ENCODE peak calls at places on chromosomes 13 and 19, in eight cellular contexts. One of them, this sample, is unnamed.

GRCh38 chr13:42102961-42103688 is 54.7 kb downstream of the DGKH start:
- DNase-seq in uterus: no peak
- DNase-seq in neural progenitor cell: no peak
- DNase-seq in HCT116: no peak
- DNase-seq in neural crest cell: no peak
- DNase-seq in fibroblast of the aortic adventitia: peak
- DNase-seq in bronchial epithelial cell: peak
- DNase-seq in AG10803: peak
- DNase-seq in this sample: no peak

GRCh38 chr13:38979891-38980627 is 10.6 kb downstream of the STOML3 start:
- DNase-seq in uterus: peak
- DNase-seq in neural progenitor cell: peak
- DNase-seq in HCT116: no peak
- DNase-seq in neural crest cell: peak
- DNase-seq in fibroblast of the aortic adventitia: peak
- DNase-seq in bronchial epithelial cell: no peak
- DNase-seq in AG10803: peak
- DNase-seq in this sample: no peak

GRCh38 chr19:12843999-12844732 is 5.9 kb downstream of the MAST1 start:
- DNase-seq in uterus: no peak
- DNase-seq in neural progenitor cell: no peak
- DNase-seq in HCT116: no peak
- DNase-seq in neural crest cell: no peak
- DNase-seq in fibroblast of the aortic adventitia: no peak
- DNase-seq in bronchial epithelial cell: no peak
- DNase-seq in AG10803: no peak
- DNase-seq in this sample: no peak

GRCh38 chr19:10292789-10293636 is 3.3 kb downstream of the ICAM5 start:
- DNase-seq in uterus: no peak
- DNase-seq in neural progenitor cell: peak
- DNase-seq in HCT116: no peak
- DNase-seq in neural crest cell: no peak
- DNase-seq in fibroblast of the aortic adventitia: no peak
- DNase-seq in bronchial epithelial cell: no peak
- DNase-seq in AG10803: no peak
- DNase-seq in this sample: no peak

GRCh38 chr13:111385182-111385857 is 64.9 kb downstream of the TEX29 start:
- DNase-seq in uterus: no peak
- DNase-seq in neural progenitor cell: no peak
- DNase-seq in HCT116: no peak
- DNase-seq in neural crest cell: no peak
- DNase-seq in fibroblast of the aortic adventitia: no peak
- DNase-seq in bronchial epithelial cell: no peak
- DNase-seq in AG10803: no peak
- DNase-seq in this sample: peak

GRCh38 chr13:105587786-105588185 is 947.7 kb downstream of the EFNB2 start:
- DNase-seq in uterus: no peak
- DNase-seq in neural progenitor cell: no peak
- DNase-seq in HCT116: peak
- DNase-seq in neural crest cell: no peak
- DNase-seq in fibroblast of the aortic adventitia: no peak
- DNase-seq in bronchial epithelial cell: peak
- DNase-seq in AG10803: no peak
- DNase-seq in this sample: no peak

GRCh38 chr19:29155683-29156082 is 57.3 kb downstream of the UQCRFS1 start:
- DNase-seq in uterus: no peak
- DNase-seq in neural progenitor cell: no peak
- DNase-seq in HCT116: no peak
- DNase-seq in neural crest cell: no peak
- DNase-seq in fibroblast of the aortic adventitia: no peak
- DNase-seq in bronchial epithelial cell: no peak
- DNase-seq in AG10803: no peak
- DNase-seq in this sample: no peak

GRCh38 chr19:33436360-33437345 is 63.1 kb downstream of the CEBPG start:
- DNase-seq in uterus: no peak
- DNase-seq in neural progenitor cell: no peak
- DNase-seq in HCT116: no peak
- DNase-seq in neural crest cell: no peak
- DNase-seq in fibroblast of the aortic adventitia: no peak
- DNase-seq in bronchial epithelial cell: no peak
- DNase-seq in AG10803: no peak
- DNase-seq in this sample: no peak

GRCh38 chr13:67410645-67411044 is 180.5 kb upstream of the PCDH9 start:
- DNase-seq in uterus: no peak
- DNase-seq in neural progenitor cell: peak
- DNase-seq in HCT116: no peak
- DNase-seq in neural crest cell: no peak
- DNase-seq in fibroblast of the aortic adventitia: no peak
- DNase-seq in bronchial epithelial cell: no peak
- DNase-seq in AG10803: no peak
- DNase-seq in this sample: no peak

GRCh38 chr19:1811942-1812425 is at the start of gene ATP8B3:
- DNase-seq in uterus: no peak
- DNase-seq in neural progenitor cell: no peak
- DNase-seq in HCT116: no peak
- DNase-seq in neural crest cell: no peak
- DNase-seq in fibroblast of the aortic adventitia: no peak
- DNase-seq in bronchial epithelial cell: no peak
- DNase-seq in AG10803: no peak
- DNase-seq in this sample: no peak

GRCh38 chr19:8302734-8303133 is 5.4 kb downstream of the CD320 start:
- DNase-seq in uterus: no peak
- DNase-seq in neural progenitor cell: no peak
- DNase-seq in HCT116: no peak
- DNase-seq in neural crest cell: peak
- DNase-seq in fibroblast of the aortic adventitia: no peak
- DNase-seq in bronchial epithelial cell: no peak
- DNase-seq in AG10803: no peak
- DNase-seq in this sample: no peak

GRCh38 chr19:1904385-1905070 is 671 bp upstream of the ADAT3 start:
- DNase-seq in uterus: peak
- DNase-seq in neural progenitor cell: peak
- DNase-seq in HCT116: no peak
- DNase-seq in neural crest cell: no peak
- DNase-seq in fibroblast of the aortic adventitia: peak
- DNase-seq in bronchial epithelial cell: peak
- DNase-seq in AG10803: no peak
- DNase-seq in this sample: no peak

GRCh38 chr19:13430790-13431582 is 75.3 kb downstream of the CACNA1A start:
- DNase-seq in uterus: no peak
- DNase-seq in neural progenitor cell: peak
- DNase-seq in HCT116: peak
- DNase-seq in neural crest cell: peak
- DNase-seq in fibroblast of the aortic adventitia: peak
- DNase-seq in bronchial epithelial cell: peak
- DNase-seq in AG10803: peak
- DNase-seq in this sample: peak

GRCh38 chr19:29941828-29942403 is at the start of gene URI1:
- DNase-seq in uterus: peak
- DNase-seq in neural progenitor cell: peak
- DNase-seq in HCT116: peak
- DNase-seq in neural crest cell: peak
- DNase-seq in fibroblast of the aortic adventitia: peak
- DNase-seq in bronchial epithelial cell: peak
- DNase-seq in AG10803: peak
- DNase-seq in this sample: peak

GRCh38 chr19:23823952-23824389 is 65.3 kb upstream of the ZNF681 start:
- DNase-seq in uterus: no peak
- DNase-seq in neural progenitor cell: peak
- DNase-seq in HCT116: no peak
- DNase-seq in neural crest cell: no peak
- DNase-seq in fibroblast of the aortic adventitia: no peak
- DNase-seq in bronchial epithelial cell: peak
- DNase-seq in AG10803: no peak
- DNase-seq in this sample: no peak

GRCh38 chr13:72693832-72694231 is 33.6 kb downstream of the MZT1 start:
- DNase-seq in uterus: no peak
- DNase-seq in neural progenitor cell: no peak
- DNase-seq in HCT116: no peak
- DNase-seq in neural crest cell: no peak
- DNase-seq in fibroblast of the aortic adventitia: no peak
- DNase-seq in bronchial epithelial cell: no peak
- DNase-seq in AG10803: no peak
- DNase-seq in this sample: no peak

GRCh38 chr13:33789757-33790156 is 28.2 kb upstream of the RFC3 start:
- DNase-seq in uterus: no peak
- DNase-seq in neural progenitor cell: no peak
- DNase-seq in HCT116: no peak
- DNase-seq in neural crest cell: no peak
- DNase-seq in fibroblast of the aortic adventitia: no peak
- DNase-seq in bronchial epithelial cell: no peak
- DNase-seq in AG10803: no peak
- DNase-seq in this sample: no peak

GRCh38 chr13:72201726-72202125 is 334.7 kb upstream of the DACH1 start:
- DNase-seq in uterus: no peak
- DNase-seq in neural progenitor cell: no peak
- DNase-seq in HCT116: no peak
- DNase-seq in neural crest cell: no peak
- DNase-seq in fibroblast of the aortic adventitia: no peak
- DNase-seq in bronchial epithelial cell: no peak
- DNase-seq in AG10803: no peak
- DNase-seq in this sample: no peak

GRCh38 chr13:36421447-36421846 is 10.8 kb upstream of the CCNA1 start:
- DNase-seq in uterus: no peak
- DNase-seq in neural progenitor cell: no peak
- DNase-seq in HCT116: no peak
- DNase-seq in neural crest cell: no peak
- DNase-seq in fibroblast of the aortic adventitia: peak
- DNase-seq in bronchial epithelial cell: peak
- DNase-seq in AG10803: peak
- DNase-seq in this sample: no peak

GRCh38 chr13:75550159-75550567 is 572 bp downstream of the UCHL3 start:
- DNase-seq in uterus: peak
- DNase-seq in neural progenitor cell: peak
- DNase-seq in HCT116: peak
- DNase-seq in neural crest cell: no peak
- DNase-seq in fibroblast of the aortic adventitia: peak
- DNase-seq in bronchial epithelial cell: peak
- DNase-seq in AG10803: peak
- DNase-seq in this sample: peak

GRCh38 chr13:44578064-44578394 is 1.9 kb upstream of the TSC22D1 start:
- DNase-seq in uterus: no peak
- DNase-seq in neural progenitor cell: no peak
- DNase-seq in HCT116: no peak
- DNase-seq in neural crest cell: no peak
- DNase-seq in fibroblast of the aortic adventitia: peak
- DNase-seq in bronchial epithelial cell: peak
- DNase-seq in AG10803: peak
- DNase-seq in this sample: no peak

GRCh38 chr13:114017028-114017630 is 43.3 kb upstream of the C13orf46 start:
- DNase-seq in uterus: no peak
- DNase-seq in neural progenitor cell: peak
- DNase-seq in HCT116: no peak
- DNase-seq in neural crest cell: no peak
- DNase-seq in fibroblast of the aortic adventitia: peak
- DNase-seq in bronchial epithelial cell: no peak
- DNase-seq in AG10803: peak
- DNase-seq in this sample: no peak
- TF ChIP-seq CTCF in uterus: no peak
- TF ChIP-seq CTCF in neural progenitor cell: peak
- TF ChIP-seq CTCF in HCT116: peak
- TF ChIP-seq CTCF in neural crest cell: peak
- TF ChIP-seq CTCF in fibroblast of the aortic adventitia: peak
- TF ChIP-seq CTCF in bronchial epithelial cell: no peak
- TF ChIP-seq CTCF in AG10803: peak
- TF ChIP-seq CTCF in this sample: no peak

GRCh38 chr19:6125571-6125989 is 9.9 kb upstream of the ACSBG2 start:
- DNase-seq in uterus: peak
- DNase-seq in neural progenitor cell: peak
- DNase-seq in HCT116: peak
- DNase-seq in neural crest cell: no peak
- DNase-seq in fibroblast of the aortic adventitia: peak
- DNase-seq in bronchial epithelial cell: peak
- DNase-seq in AG10803: peak
- DNase-seq in this sample: no peak
- TF ChIP-seq CTCF in uterus: peak
- TF ChIP-seq CTCF in neural progenitor cell: peak
- TF ChIP-seq CTCF in HCT116: peak
- TF ChIP-seq CTCF in neural crest cell: peak
- TF ChIP-seq CTCF in fibroblast of the aortic adventitia: peak
- TF ChIP-seq CTCF in bronchial epithelial cell: peak
- TF ChIP-seq CTCF in AG10803: peak
- TF ChIP-seq CTCF in this sample: peak

DNA sequence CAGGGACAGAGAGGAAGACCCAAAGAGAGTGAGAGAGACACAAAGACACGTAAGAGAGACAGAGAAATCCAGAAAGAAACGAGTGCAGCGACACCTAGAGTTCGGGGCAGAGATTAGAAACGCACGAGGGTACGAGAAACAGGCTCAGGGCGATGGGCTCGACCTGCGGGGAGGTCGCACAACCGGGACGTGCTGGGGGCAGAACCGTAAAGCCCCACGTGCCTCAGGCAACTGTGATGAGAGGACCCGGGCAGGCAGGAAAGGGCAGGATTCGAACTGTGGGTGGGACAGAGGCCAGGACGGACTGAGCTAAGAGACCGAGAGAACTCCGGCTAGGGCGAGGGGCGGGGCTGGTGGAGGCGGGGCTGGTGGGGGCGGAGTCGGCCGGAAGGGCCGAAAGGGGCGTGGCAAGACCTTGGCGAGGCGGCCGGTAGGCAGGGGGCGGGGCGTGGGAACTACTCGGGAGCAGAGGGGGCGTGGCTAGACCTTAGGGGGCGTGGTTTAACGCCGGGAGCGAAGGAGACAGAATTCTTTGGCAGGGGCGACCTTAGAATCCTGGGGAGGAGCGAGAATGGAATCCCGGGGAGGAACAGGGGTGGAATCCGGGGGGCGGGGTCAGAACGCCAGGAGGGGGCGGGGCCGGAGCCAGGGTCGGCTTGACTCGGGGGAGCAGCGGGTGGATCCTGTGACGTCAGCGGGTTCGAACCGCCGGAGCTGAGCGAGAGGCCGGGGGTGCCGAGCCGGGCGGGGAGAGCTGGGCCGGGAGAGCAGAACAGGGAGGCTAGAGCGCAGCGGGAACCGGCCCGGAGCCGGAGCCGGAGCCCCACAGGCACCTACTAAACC is at the start of gene NECTIN2:
- DNase-seq in uterus: peak
- DNase-seq in neural progenitor cell: peak
- DNase-seq in HCT116: peak
- DNase-seq in neural crest cell: peak
- DNase-seq in fibroblast of the aortic adventitia: peak
- DNase-seq in bronchial epithelial cell: peak
- DNase-seq in AG10803: peak
- DNase-seq in this sample: peak
- TF ChIP-seq CTCF in uterus: peak
- TF ChIP-seq CTCF in neural progenitor cell: peak
- TF ChIP-seq CTCF in HCT116: peak
- TF ChIP-seq CTCF in neural crest cell: peak
- TF ChIP-seq CTCF in fibroblast of the aortic adventitia: peak
- TF ChIP-seq CTCF in bronchial epithelial cell: peak
- TF ChIP-seq CTCF in AG10803: peak
- TF ChIP-seq CTCF in this sample: peak

DNA sequence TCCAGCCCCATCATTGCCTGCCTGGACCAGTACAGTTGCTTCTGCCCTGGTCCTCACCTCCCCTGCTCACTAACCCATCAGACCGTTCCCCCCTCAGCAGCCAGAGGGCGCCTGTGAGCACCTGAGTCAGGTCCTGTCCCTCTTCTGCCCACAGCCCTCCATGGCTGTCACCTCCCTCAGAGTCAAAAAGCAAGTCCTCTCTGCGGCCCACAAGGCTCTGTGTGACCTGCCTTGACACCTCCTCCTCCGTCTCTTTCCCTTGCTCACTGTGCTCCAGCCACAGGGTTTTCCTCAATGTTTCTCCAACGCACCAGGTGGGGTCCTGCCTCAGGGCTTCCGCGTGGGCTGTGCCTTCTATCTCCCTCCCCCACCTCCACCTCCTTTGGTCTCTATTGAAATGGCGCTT is 29.4 kb upstream of the PTPRS start:
- DNase-seq in uterus: no peak
- DNase-seq in neural progenitor cell: peak
- DNase-seq in HCT116: no peak
- DNase-seq in neural crest cell: peak
- DNase-seq in fibroblast of the aortic adventitia: no peak
- DNase-seq in bronchial epithelial cell: peak
- DNase-seq in AG10803: no peak
- DNase-seq in this sample: no peak
- TF ChIP-seq CTCF in uterus: no peak
- TF ChIP-seq CTCF in neural progenitor cell: peak
- TF ChIP-seq CTCF in HCT116: peak
- TF ChIP-seq CTCF in neural crest cell: peak
- TF ChIP-seq CTCF in fibroblast of the aortic adventitia: peak
- TF ChIP-seq CTCF in bronchial epithelial cell: peak
- TF ChIP-seq CTCF in AG10803: peak
- TF ChIP-seq CTCF in this sample: peak

This sample was measured in mesothelial cell of epicardium.